ENCODE peak calls at places on chromosome 7, in seven cellular contexts. T is PC-9, C is ovary, B is prostate gland, L is iPS DF 6.9, U is cardiac muscle cell, D is mucosa of descending colon. X is an unnamed sample.

GRCh38 chr7:132394283-132395003 is 181.8 kb downstream of the PLXNA4 start:
- DNase-seq in T (peak; percentile 13), C (no peak), B (no peak), L (no peak), U (peak; percentile 31), D (no peak), X (no peak)

GRCh38 chr7:43585521-43585920 is 2.6 kb downstream of the STK17A start:
- DNase-seq in T (peak; percentile 84), C (no peak), B (no peak), L (no peak), U (peak; percentile 90), D (no peak), X (no peak)

GRCh38 chr7:139075031-139075652 is 34.4 kb downstream of the ZC3HAV1 start:
- DNase-seq in T (peak; percentile 61), C (peak; percentile 55), B (peak; percentile 75), L (peak; percentile 61), U (peak; percentile 89), D (peak; percentile 47), X (peak; percentile 29)

GRCh38 chr7:99493823-99494222 is 6.3 kb downstream of the ZNF394 start:
- DNase-seq in T (no peak), C (no peak), B (no peak), L (no peak), U (no peak), D (no peak), X (no peak)

GRCh38 chr7:137579913-137580640 is 236.5 kb upstream of the PTN start:
- DNase-seq in T (peak; percentile 48), C (no peak), B (no peak), L (no peak), U (peak; percentile 78), D (no peak), X (no peak)

GRCh38 chr7:22487978-22488642 is 11.9 kb downstream of the STEAP1B start:
- DNase-seq in T (no peak), C (no peak), B (no peak), L (no peak), U (no peak), D (no peak), X (no peak)

GRCh38 chr7:33185786-33186185 is 56.4 kb downstream of the BBS9 start:
- DNase-seq in T (peak; percentile 47), C (no peak), B (no peak), L (no peak), U (peak; percentile 81), D (no peak), X (no peak)

GRCh38 chr7:80450621-80451308 is 61.1 kb downstream of the GNAT3 start:
- DNase-seq in T (peak; percentile 40), C (no peak), B (no peak), L (no peak), U (peak; percentile 13), D (no peak), X (no peak)

GRCh38 chr7:112538859-112539258 is 58.1 kb downstream of the LSMEM1 start:
- DNase-seq in T (no peak), C (no peak), B (no peak), L (no peak), U (no peak), D (no peak), X (no peak)

GRCh38 chr7:74511360-74511759 is 57.7 kb downstream of the GTF2IRD1 start:
- DNase-seq in T (no peak), C (no peak), B (no peak), L (no peak), U (no peak), D (no peak), X (no peak)

GRCh38 chr7:139656387-139656786 is 121.4 kb downstream of the HIPK2 start:
- DNase-seq in T (no peak), C (no peak), B (no peak), L (no peak), U (peak; percentile 75), D (no peak), X (no peak)

GRCh38 chr7:36312915-36313334 is 76.7 kb upstream of the ANLN start:
- DNase-seq in T (no peak), C (no peak), B (no peak), L (no peak), U (no peak), D (no peak), X (no peak)

GRCh38 chr7:33854951-33855350 is 50.4 kb upstream of the BMPER start:
- DNase-seq in T (no peak), C (no peak), B (no peak), L (no peak), U (peak; percentile 57), D (no peak), X (no peak)

DNA sequence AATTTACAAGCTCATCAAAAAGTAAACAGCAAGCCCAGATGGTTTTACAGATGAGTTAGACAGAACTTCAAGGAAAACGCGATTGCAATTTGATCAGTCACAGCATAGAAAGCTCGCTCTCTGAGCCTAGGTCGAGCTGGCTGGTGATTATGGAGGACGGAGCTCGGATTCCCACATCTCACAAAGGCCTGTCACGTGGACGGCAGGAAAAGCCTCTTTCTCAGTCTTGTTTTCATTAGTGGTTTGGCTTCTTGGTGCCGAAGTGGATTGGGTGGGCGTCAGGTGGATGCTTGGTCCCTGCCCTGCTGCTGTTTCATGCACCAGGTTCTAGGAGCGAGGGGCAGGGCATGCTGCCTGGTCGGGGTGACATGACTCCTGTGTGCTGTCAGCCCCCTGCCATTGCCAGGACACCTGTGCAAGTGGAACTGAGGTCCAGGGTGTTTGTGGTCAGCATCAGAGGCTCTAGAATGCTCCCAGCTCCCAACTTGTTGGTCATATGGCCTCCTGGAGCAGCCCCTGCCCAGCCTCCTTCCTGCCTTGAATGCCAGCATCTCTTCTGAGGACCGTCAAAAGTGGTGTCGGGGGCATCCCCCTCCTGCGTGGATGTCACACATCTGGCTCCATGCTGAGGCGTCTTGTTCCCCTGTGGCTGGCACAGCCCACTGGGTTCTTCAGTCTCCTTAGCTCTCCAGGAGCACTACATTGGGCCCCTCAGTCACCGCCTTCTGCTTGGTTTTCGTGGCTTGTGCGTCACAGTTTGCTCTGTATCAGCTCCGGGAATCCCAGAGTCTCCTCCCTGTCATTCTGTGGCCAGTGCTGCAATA is 24.7 kb downstream of the ADCY1 start:
- DNase-seq in T (no peak), C (no peak), B (no peak), L (no peak), U (no peak), D (no peak), X (no peak)
- H3K4me1 ChIP-seq in T (no peaks in the 10 kb centered on the region), C (no peaks in the 10 kb centered on the region), B (no peaks in the 10 kb centered on the region), L (no peaks in the 10 kb centered on the region), U (peaks cover 15% of the 10 kb centered on the region), D (no peaks in the 10 kb centered on the region), X (no peaks in the 10 kb centered on the region)

GRCh38 chr7:3953946-3954345 is 652.9 kb downstream of the SDK1 start:
- DNase-seq in T (no peak), C (no peak), B (no peak), L (no peak), U (no peak), D (no peak), X (peak; percentile 30)

GRCh38 chr7:3949226-3949625 is 648.2 kb downstream of the SDK1 start:
- DNase-seq in T (no peak), C (no peak), B (no peak), L (no peak), U (no peak), D (no peak), X (peak; percentile 61)

GRCh38 chr7:3951656-3952055 is 650.6 kb downstream of the SDK1 start:
- DNase-seq in T (no peak), C (no peak), B (no peak), L (no peak), U (no peak), D (no peak), X (no peak)

GRCh38 chr7:3953133-3953532 is 652.1 kb downstream of the SDK1 start:
- DNase-seq in T (no peak), C (no peak), B (no peak), L (no peak), U (no peak), D (no peak), X (no peak)

GRCh38 chr7:3950249-3950648 is 649.2 kb downstream of the SDK1 start:
- DNase-seq in T (no peak), C (no peak), B (no peak), L (no peak), U (no peak), D (no peak), X (no peak)
- H3K4me1 ChIP-seq in T (no peaks in the 10 kb centered on the region), C (no peaks in the 10 kb centered on the region), B (no peaks in the 10 kb centered on the region), L (no peaks in the 10 kb centered on the region), U (no peaks in the 10 kb centered on the region), D (no peaks in the 10 kb centered on the region), X (peaks cover 5% of the 10 kb centered on the region)

GRCh38 chr7:134481167-134481566 is 22.3 kb upstream of the AKR1B1 start:
- DNase-seq in T (no peak), C (no peak), B (no peak), L (no peak), U (no peak), D (no peak), X (no peak)

GRCh38 chr7:134480202-134480601 is 21.3 kb upstream of the AKR1B1 start:
- DNase-seq in T (no peak), C (no peak), B (no peak), L (no peak), U (no peak), D (no peak), X (no peak)

GRCh38 chr7:134477954-134478353 is 19.1 kb upstream of the AKR1B1 start:
- DNase-seq in T (no peak), C (no peak), B (no peak), L (no peak), U (peak; percentile 61), D (no peak), X (no peak)

GRCh38 chr7:134480730-134481129 is 21.8 kb upstream of the AKR1B1 start:
- DNase-seq in T (peak; percentile 94), C (no peak), B (no peak), L (no peak), U (peak; percentile 50), D (no peak), X (no peak)

DNA sequence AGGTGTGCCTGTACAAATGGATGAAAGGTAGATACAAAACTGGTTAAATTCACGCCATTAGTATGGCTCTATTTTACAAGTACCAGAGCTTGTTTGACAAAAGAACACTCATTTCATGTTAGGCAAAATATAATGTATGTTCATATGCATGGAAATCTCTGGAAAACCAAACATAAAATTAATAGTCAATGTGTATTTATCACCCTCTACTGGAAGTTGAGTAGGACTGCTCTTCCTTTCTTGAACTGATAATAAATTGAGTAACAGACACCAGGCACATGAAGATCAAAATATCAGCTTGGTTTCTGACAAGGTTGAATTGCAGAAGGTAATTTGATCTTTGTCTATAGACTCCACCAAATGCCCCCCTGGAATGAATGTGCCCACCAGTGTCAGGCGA is 19.8 kb upstream of the AKR1B1 start:
- DNase-seq in T (no peak), C (no peak), B (no peak), L (no peak), U (peak; percentile 27), D (no peak), X (no peak)
- H3K4me1 ChIP-seq in T (peaks cover 86% of the 10 kb centered on the region), C (no peaks in the 10 kb centered on the region), B (no peaks in the 10 kb centered on the region), L (no peaks in the 10 kb centered on the region), U (no peaks in the 10 kb centered on the region), D (no peaks in the 10 kb centered on the region), X (peaks cover 2% of the 10 kb centered on the region)

GRCh38 chr7:101673315-101673714 is 44.2 kb upstream of the MYL10 start:
- DNase-seq in T (no peak), C (no peak), B (no peak), L (no peak), U (no peak), D (no peak), X (no peak)

GRCh38 chr7:101673951-101674350 is 44.9 kb upstream of the MYL10 start:
- DNase-seq in T (peak; percentile 37), C (no peak), B (no peak), L (no peak), U (no peak), D (no peak), X (no peak)

GRCh38 chr7:101676062-101676461 is 47.0 kb upstream of the MYL10 start:
- DNase-seq in T (no peak), C (no peak), B (no peak), L (no peak), U (no peak), D (no peak), X (no peak)

GRCh38 chr7:101676956-101677355 is 47.9 kb upstream of the MYL10 start:
- DNase-seq in T (no peak), C (no peak), B (no peak), L (no peak), U (no peak), D (no peak), X (no peak)

GRCh38 chr7:101674439-101674838 is 45.3 kb upstream of the MYL10 start:
- DNase-seq in T (no peak), C (no peak), B (no peak), L (no peak), U (no peak), D (no peak), X (no peak)
- H3K4me1 ChIP-seq in T (peaks cover 4% of the 10 kb centered on the region), C (no peaks in the 10 kb centered on the region), B (no peaks in the 10 kb centered on the region), L (peaks cover 3% of the 10 kb centered on the region), U (no peaks in the 10 kb centered on the region), D (no peaks in the 10 kb centered on the region), X (no peaks in the 10 kb centered on the region)

X was measured in ascending aorta.